ENCODE peak calls at places on chromosome 16, in five cellular contexts. One of them, this sample, is unnamed.

GRCh38 chr16:85338989-85339388 is 226.7 kb upstream of the CIBAR2 start:
- DNase-seq in HCT116: no peak
- DNase-seq in sigmoid colon: no peak
- DNase-seq in Peyer's patch: no peak
- DNase-seq in prostate gland: no peak
- DNase-seq in this sample: no peak

GRCh38 chr16:90020260-90020837 is 1.1 kb upstream of the DBNDD1 start:
- DNase-seq in HCT116: no peak
- DNase-seq in Peyer's patch: no peak
- DNase-seq in prostate gland: no peak
- DNase-seq in sigmoid colon: no peak
- DNase-seq in this sample: no peak

GRCh38 chr16:85525464-85526117 is 87.5 kb upstream of the GSE1 start:
- DNase-seq in Peyer's patch: no peak
- DNase-seq in HCT116: no peak
- DNase-seq in sigmoid colon: no peak
- DNase-seq in prostate gland: no peak
- DNase-seq in this sample: no peak

GRCh38 chr16:50635505-50636392 is 45.4 kb downstream of the SNX20 start:
- DNase-seq in sigmoid colon: no peak
- DNase-seq in HCT116: peak; percentile 8
- DNase-seq in prostate gland: no peak
- DNase-seq in Peyer's patch: no peak
- DNase-seq in this sample: no peak

GRCh38 chr16:50469744-50470301 is 78.4 kb upstream of the NKD1 start:
- DNase-seq in HCT116: no peak
- DNase-seq in sigmoid colon: no peak
- DNase-seq in prostate gland: no peak
- DNase-seq in Peyer's patch: no peak
- DNase-seq in this sample: no peak

GRCh38 chr16:64705443-64705842 is 416.4 kb downstream of the CDH11 start:
- DNase-seq in sigmoid colon: no peak
- DNase-seq in HCT116: no peak
- DNase-seq in prostate gland: no peak
- DNase-seq in Peyer's patch: no peak
- DNase-seq in this sample: no peak

GRCh38 chr16:17359778-17360177 is 111.0 kb downstream of the XYLT1 start:
- DNase-seq in sigmoid colon: no peak
- DNase-seq in HCT116: no peak
- DNase-seq in Peyer's patch: no peak
- DNase-seq in prostate gland: no peak
- DNase-seq in this sample: no peak

GRCh38 chr16:7372095-7372494 is 39.5 kb downstream of the RBFOX1 start:
- DNase-seq in HCT116: no peak
- DNase-seq in prostate gland: no peak
- DNase-seq in sigmoid colon: no peak
- DNase-seq in Peyer's patch: no peak
- DNase-seq in this sample: no peak

GRCh38 chr16:8878523-8878911 is 3.6 kb upstream of the LITAFD start:
- DNase-seq in prostate gland: no peak
- DNase-seq in Peyer's patch: no peak
- DNase-seq in sigmoid colon: no peak
- DNase-seq in HCT116: no peak
- DNase-seq in this sample: no peak

GRCh38 chr16:49639739-49640388 is 216.0 kb downstream of the ZNF423 start:
- DNase-seq in prostate gland: no peak
- DNase-seq in Peyer's patch: no peak
- DNase-seq in HCT116: no peak
- DNase-seq in sigmoid colon: no peak
- DNase-seq in this sample: no peak

GRCh38 chr16:69087161-69087581 is 18.3 kb upstream of the HAS3 start:
- DNase-seq in sigmoid colon: no peak
- DNase-seq in HCT116: no peak
- DNase-seq in prostate gland: no peak
- DNase-seq in Peyer's patch: no peak
- DNase-seq in this sample: no peak

GRCh38 chr16:85426806-85427205 is 186.3 kb upstream of the GSE1 start:
- DNase-seq in Peyer's patch: no peak
- DNase-seq in HCT116: no peak
- DNase-seq in sigmoid colon: no peak
- DNase-seq in prostate gland: no peak
- DNase-seq in this sample: no peak

GRCh38 chr16:70778901-70779309 is 22.1 kb downstream of the VAC14 start:
- DNase-seq in HCT116: peak; percentile 81
- DNase-seq in Peyer's patch: peak; percentile 19
- DNase-seq in sigmoid colon: peak; percentile 85
- DNase-seq in prostate gland: peak; percentile 35
- DNase-seq in this sample: peak; percentile 72

GRCh38 chr16:29198731-29199521 is 207.6 kb downstream of the NPIPB11 start:
- DNase-seq in HCT116: no peak
- DNase-seq in prostate gland: no peak
- DNase-seq in sigmoid colon: peak; percentile 69
- DNase-seq in Peyer's patch: no peak
- DNase-seq in this sample: no peak

GRCh38 chr16:1225051-1225451 is at the start of gene TPSG1:
- DNase-seq in sigmoid colon: no peak
- DNase-seq in HCT116: no peak
- DNase-seq in Peyer's patch: no peak
- DNase-seq in prostate gland: no peak
- DNase-seq in this sample: no peak

GRCh38 chr16:12083625-12084024 is 107.1 kb downstream of the SNX29 start:
- DNase-seq in Peyer's patch: no peak
- DNase-seq in HCT116: no peak
- DNase-seq in sigmoid colon: peak; percentile 2
- DNase-seq in prostate gland: no peak
- DNase-seq in this sample: no peak

GRCh38 chr16:24523569-24523968 is 15.8 kb upstream of the RBBP6 start:
- DNase-seq in HCT116: no peak
- DNase-seq in prostate gland: no peak
- DNase-seq in sigmoid colon: no peak
- DNase-seq in Peyer's patch: no peak
- DNase-seq in this sample: no peak

GRCh38 chr16:77683845-77684526 is 38.3 kb upstream of the NUDT7 start:
- DNase-seq in prostate gland: no peak
- DNase-seq in sigmoid colon: no peak
- DNase-seq in HCT116: no peak
- DNase-seq in Peyer's patch: no peak
- DNase-seq in this sample: no peak

GRCh38 chr16:81928975-81929374 is 82.3 kb downstream of the SDR42E1 start:
- DNase-seq in prostate gland: peak; percentile 79
- DNase-seq in HCT116: no peak
- DNase-seq in sigmoid colon: no peak
- DNase-seq in Peyer's patch: no peak
- DNase-seq in this sample: no peak

GRCh38 chr16:30761928-30762902 is at the start of the genes CFAP119 and RNF40:
- DNase-seq in Peyer's patch: peak; percentile 95
- DNase-seq in HCT116: peak; percentile 96
- DNase-seq in prostate gland: peak; percentile 98
- DNase-seq in sigmoid colon: peak; percentile 99
- DNase-seq in this sample: peak; percentile 99
- TF ChIP-seq POLR2A in Peyer's patch: peak; percentile 55
- TF ChIP-seq POLR2A in HCT116: peak; percentile 56
- TF ChIP-seq POLR2A in prostate gland: peak; percentile 78
- TF ChIP-seq POLR2A in sigmoid colon: peak; percentile 91
- TF ChIP-seq POLR2A in this sample: peak; percentile 77

DNA sequence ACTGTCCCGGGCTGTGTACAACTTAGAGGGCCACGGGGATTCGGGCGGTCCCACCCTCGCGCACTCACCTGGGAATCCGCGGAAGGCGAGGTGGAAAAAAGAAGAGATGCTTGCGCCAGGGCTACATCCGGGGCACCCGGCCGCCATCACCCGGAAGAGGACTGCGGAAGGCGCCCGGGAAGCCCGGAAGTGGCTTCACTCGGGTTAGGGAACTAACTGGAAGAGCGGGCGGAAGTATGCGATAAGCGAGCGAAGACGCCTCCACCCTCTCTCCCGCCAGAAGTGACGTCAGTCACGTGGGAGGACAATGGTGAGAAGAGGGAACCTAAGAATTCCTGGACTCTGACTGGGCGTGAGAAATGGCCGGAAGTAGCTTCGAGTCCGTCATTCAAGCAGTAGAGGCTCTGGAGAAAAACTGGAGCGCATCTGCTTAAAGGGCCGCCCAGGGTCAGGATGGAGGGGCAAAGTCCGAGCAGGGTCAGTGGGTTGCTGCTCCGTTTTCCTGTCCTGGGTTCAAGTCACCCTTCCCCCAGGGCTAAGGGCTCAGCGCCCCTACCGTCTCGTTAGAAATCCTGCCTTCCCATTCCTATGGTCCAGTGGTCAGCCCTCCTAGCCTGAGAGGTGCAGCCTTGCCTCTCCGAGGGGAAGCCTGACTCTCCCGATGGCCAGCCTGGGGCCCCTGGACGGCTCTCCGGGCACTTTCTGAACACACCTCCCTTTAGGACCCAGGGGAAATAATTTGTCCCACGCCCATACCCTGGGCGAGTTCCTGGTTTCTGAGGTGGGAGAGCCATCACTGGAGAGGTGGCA is at the start of gene CD2BP2:
- DNase-seq in HCT116: peak; percentile 99
- DNase-seq in sigmoid colon: peak; percentile 99
- DNase-seq in Peyer's patch: peak; percentile 95
- DNase-seq in prostate gland: peak; percentile 97
- DNase-seq in this sample: peak; percentile 88
- TF ChIP-seq POLR2A in HCT116: peak; percentile 36
- TF ChIP-seq POLR2A in sigmoid colon: peak; percentile 27
- TF ChIP-seq POLR2A in Peyer's patch: peak; percentile 34
- TF ChIP-seq POLR2A in prostate gland: peak; percentile 43
- TF ChIP-seq POLR2A in this sample: peak; percentile 50

GRCh38 chr16:4685776-4686496 is 7.4 kb upstream of the NUDT16L1 start:
- DNase-seq in Peyer's patch: no peak
- DNase-seq in prostate gland: no peak
- DNase-seq in HCT116: no peak
- DNase-seq in sigmoid colon: peak; percentile 59
- DNase-seq in this sample: no peak
- TF ChIP-seq POLR2A in Peyer's patch: no peak
- TF ChIP-seq POLR2A in prostate gland: no peak
- TF ChIP-seq POLR2A in HCT116: no peak
- TF ChIP-seq POLR2A in sigmoid colon: no peak
- TF ChIP-seq POLR2A in this sample: no peak

DNA sequence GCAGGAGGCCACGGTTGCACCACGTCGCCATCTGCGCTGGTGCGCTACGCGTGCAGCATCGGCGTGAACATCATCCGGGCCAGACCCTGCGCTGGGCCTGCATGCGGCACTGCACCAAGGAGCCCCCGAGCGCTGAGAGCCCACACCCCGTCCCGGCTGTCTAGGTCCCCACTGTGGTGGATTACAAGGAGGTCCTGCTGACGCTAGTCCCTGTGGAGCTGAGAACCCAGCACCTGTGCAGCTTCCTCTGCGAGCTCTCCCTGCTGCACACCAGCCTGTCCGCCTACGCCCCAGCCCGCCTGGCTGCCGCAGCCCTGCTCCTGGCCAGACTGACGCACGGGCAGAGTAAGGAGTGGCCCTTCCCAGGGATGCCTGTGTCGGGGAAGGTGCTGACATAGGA is 10.8 kb upstream of the TEDC2 start:
- DNase-seq in sigmoid colon: no peak
- DNase-seq in prostate gland: no peak
- DNase-seq in HCT116: no peak
- DNase-seq in Peyer's patch: no peak
- DNase-seq in this sample: no peak
- TF ChIP-seq POLR2A in sigmoid colon: no peak
- TF ChIP-seq POLR2A in prostate gland: no peak
- TF ChIP-seq POLR2A in HCT116: no peak
- TF ChIP-seq POLR2A in Peyer's patch: no peak
- TF ChIP-seq POLR2A in this sample: no peak

GRCh38 chr16:67213197-67214019 is 13.5 kb upstream of the TMEM208 start:
- DNase-seq in HCT116: no peak
- DNase-seq in prostate gland: no peak
- DNase-seq in sigmoid colon: no peak
- DNase-seq in Peyer's patch: no peak
- DNase-seq in this sample: no peak
- TF ChIP-seq POLR2A in HCT116: no peak
- TF ChIP-seq POLR2A in prostate gland: no peak
- TF ChIP-seq POLR2A in sigmoid colon: no peak
- TF ChIP-seq POLR2A in Peyer's patch: no peak
- TF ChIP-seq POLR2A in this sample: no peak

GRCh38 chr16:4800290-4801041 is 2.0 kb downstream of the ROGDI start:
- DNase-seq in prostate gland: peak; percentile 58
- DNase-seq in sigmoid colon: no peak
- DNase-seq in Peyer's patch: peak; percentile 29
- DNase-seq in HCT116: no peak
- DNase-seq in this sample: no peak
- TF ChIP-seq POLR2A in prostate gland: no peak
- TF ChIP-seq POLR2A in sigmoid colon: no peak
- TF ChIP-seq POLR2A in Peyer's patch: peak; percentile 21
- TF ChIP-seq POLR2A in HCT116: no peak
- TF ChIP-seq POLR2A in this sample: no peak

GRCh38 chr16:87836844-87837581 is 32.3 kb downstream of the SLC7A5 start:
- DNase-seq in prostate gland: no peak
- DNase-seq in sigmoid colon: no peak
- DNase-seq in Peyer's patch: no peak
- DNase-seq in HCT116: no peak
- DNase-seq in this sample: no peak
- TF ChIP-seq POLR2A in prostate gland: no peak
- TF ChIP-seq POLR2A in sigmoid colon: no peak
- TF ChIP-seq POLR2A in Peyer's patch: no peak
- TF ChIP-seq POLR2A in HCT116: no peak
- TF ChIP-seq POLR2A in this sample: no peak